ENCODE peak calls at places on chromosomes 12 and 14, in six cellular contexts. Z is H9, Q is mesenchymal stem cell, D is IMR-90, E is neuronal stem cell, F is H1. P is an unnamed sample.

GRCh38 chr12:117036547-117036946 is 62.7 kb downstream of the TESC start:
- DNase-seq in Z (no peak), D (no peak), E (no peak), F (no peak), Q (no peak), P (no peak)

GRCh38 chr12:57483466-57483865 is 3.8 kb upstream of the ARHGAP9 start:
- DNase-seq in F (no peak), D (peak), E (no peak), Q (peak), Z (no peak), P (peak)

GRCh38 chr12:127235771-127236170 is 1031.2 kb upstream of the TMEM132C start:
- DNase-seq in Z (no peak), D (no peak), Q (no peak), F (no peak), E (no peak), P (no peak)

GRCh38 chr12:117231750-117232149 is 41.5 kb upstream of the FBXO21 start:
- DNase-seq in D (no peak), E (no peak), F (no peak), Q (no peak), Z (no peak), P (peak)

GRCh38 chr14:67532998-67533753 is at the start of gene PLEKHH1:
- DNase-seq in Z (peak), Q (peak), F (peak), E (peak), D (peak), P (peak)

GRCh38 chr12:74021937-74022336 is 515.7 kb upstream of the ATXN7L3B start:
- DNase-seq in E (peak), D (no peak), F (peak), Z (peak), Q (peak), P (peak)

GRCh38 chr14:68794856-68795601 is 2.2 kb upstream of the ZFP36L1 start:
- DNase-seq in Z (no peak), Q (peak), E (no peak), F (no peak), D (peak), P (peak)

GRCh38 chr12:124956571-124956970 is 32.4 kb downstream of the DHX37 start:
- DNase-seq in Z (no peak), D (no peak), E (no peak), F (no peak), Q (no peak), P (no peak)

GRCh38 chr14:60760648-60761364 is 26.2 kb downstream of the MNAT1 start:
- DNase-seq in E (no peak), D (no peak), F (peak), Q (no peak), Z (peak), P (peak)

GRCh38 chr14:33914676-33915516 is 36.0 kb downstream of the EGLN3 start:
- DNase-seq in D (peak), Z (no peak), Q (peak), F (no peak), E (no peak), P (peak)

GRCh38 chr14:101054671-101055070 is 151.1 kb upstream of the RTL1 start:
- DNase-seq in Q (no peak), D (peak), Z (no peak), E (no peak), F (no peak), P (no peak)

GRCh38 chr12:127539499-127539898 is 727.5 kb upstream of the TMEM132C start:
- DNase-seq in D (no peak), Q (no peak), E (no peak), F (no peak), Z (peak), P (no peak)

GRCh38 chr12:13008741-13009380 is 8.8 kb upstream of the HEBP1 start:
- DNase-seq in Q (peak), D (peak), Z (no peak), F (no peak), E (no peak), P (no peak)

GRCh38 chr12:21774358-21775129 is at the start of gene KCNJ8:
- DNase-seq in F (peak), Q (peak), E (peak), Z (peak), D (peak), P (peak)

GRCh38 chr12:10497602-10498001 is 8.1 kb upstream of the EIF2S3B start:
- DNase-seq in Q (no peak), E (no peak), D (no peak), F (no peak), Z (no peak), P (no peak)

GRCh38 chr14:37145395-37145794 is 27.0 kb downstream of the SLC25A21 start:
- DNase-seq in E (no peak), F (no peak), D (peak), Q (no peak), Z (no peak), P (no peak)

GRCh38 chr12:12807970-12808702 is 5.0 kb upstream of the DDX47 start:
- DNase-seq in E (no peak), F (no peak), Q (peak), D (peak), Z (no peak), P (no peak)

GRCh38 chr12:132373967-132374820 is 44.8 kb upstream of the GALNT9 start:
- DNase-seq in Q (no peak), F (no peak), Z (no peak), D (no peak), E (peak), P (peak)

GRCh38 chr14:102969060-102969791 is 46.8 kb downstream of the AMN start:
- DNase-seq in D (no peak), Q (no peak), F (no peak), Z (no peak), E (no peak), P (no peak)

GRCh38 chr12:116352315-116352835 is 74.9 kb upstream of the MED13L start:
- DNase-seq in E (no peak), Z (no peak), Q (no peak), F (no peak), D (no peak), P (no peak)

GRCh38 chr14:68404652-68405183 is 388.1 kb downstream of the ZFP36L1 start:
- DNase-seq in D (peak), Z (no peak), Q (no peak), F (no peak), E (no peak), P (no peak)

GRCh38 chr14:94738786-94739185 is 31.1 kb downstream of the GSC start:
- DNase-seq in E (no peak), F (no peak), Z (no peak), D (no peak), Q (no peak), P (no peak)

GRCh38 chr14:55245657-55246268 is 25.5 kb upstream of the FBXO34 start:
- DNase-seq in F (no peak), Q (peak), E (no peak), D (peak), Z (no peak), P (peak)

GRCh38 chr14:104392001-104392395 is 187.6 kb upstream of the C14orf180 start:
- DNase-seq in D (no peak), Z (peak), E (no peak), Q (no peak), F (no peak), P (no peak)

DNA sequence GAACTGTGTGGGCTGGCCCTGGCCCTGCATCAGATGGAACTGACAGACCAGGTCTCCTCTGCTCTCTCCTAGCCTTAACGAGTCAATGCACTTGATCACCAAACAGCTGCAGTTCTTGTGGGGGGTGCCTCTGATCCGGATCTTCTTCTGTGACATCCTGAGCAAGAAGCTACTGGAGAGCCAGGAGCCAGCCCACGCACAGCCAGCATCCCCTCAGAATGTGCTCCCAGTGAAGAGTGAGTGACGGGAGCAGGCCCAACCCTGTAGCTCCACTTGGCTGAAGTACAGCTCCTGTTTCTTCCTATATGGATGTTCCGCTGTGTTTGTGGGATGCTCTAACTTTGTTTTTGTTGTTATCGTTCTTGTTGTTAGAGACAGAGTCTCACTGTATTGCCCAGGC is 23.9 kb downstream of the UBE3B start:
- DNase-seq in Q (no peak), E (no peak), F (no peak), Z (no peak), D (no peak), P (no peak)
- H2BK15ac ChIP-seq in Q (no peak), E (no peak), F (no peak), Z (no peak), D (no peak), P (no peak)

GRCh38 chr14:24885410-24885913 is 164.5 kb downstream of the STXBP6 start:
- DNase-seq in Z (no peak), Q (no peak), D (no peak), F (no peak), E (no peak), P (no peak)
- H3K27ac ChIP-seq in Z (no peak), Q (no peak), D (no peak), F (no peak), E (no peak), P (no peak)

GRCh38 chr14:72801381-72801812 is 92.5 kb downstream of the DPF3 start:
- DNase-seq in Z (no peak), Q (peak), D (peak), F (no peak), E (no peak), P (no peak)
- H3K23ac ChIP-seq in Z (no peak), Q (no peak), D (peak), F (no peak), E (no peak), P (no peak)

GRCh38 chr12:9380650-9381049 is 172.5 kb upstream of the PZP start:
- DNase-seq in Q (no peak), E (no peak), F (no peak), Z (no peak), D (no peak), P (no peak)

GRCh38 chr12:9387450-9387849 is 179.3 kb upstream of the PZP start:
- DNase-seq in Q (no peak), F (no peak), E (no peak), D (no peak), Z (no peak), P (no peak)

GRCh38 chr12:9379023-9379742 is 171.0 kb upstream of the PZP start:
- DNase-seq in E (no peak), D (no peak), F (no peak), Q (no peak), Z (no peak), P (no peak)

GRCh38 chr12:9381619-9382018 is 173.4 kb upstream of the PZP start:
- DNase-seq in Z (no peak), F (no peak), Q (no peak), E (no peak), D (no peak), P (no peak)

GRCh38 chr12:9383585-9383984 is 175.4 kb upstream of the PZP start:
- DNase-seq in F (no peak), Q (no peak), D (no peak), Z (no peak), E (no peak), P (no peak)
- H2BK15ac ChIP-seq in F (no peak), Q (no peak), D (no peak), Z (no peak), E (no peak), P (no peak)

GRCh38 chr14:90398841-90399540 is 2.2 kb downstream of the CALM1 start:
- DNase-seq in F (no peak), Z (no peak), Q (no peak), D (no peak), E (no peak), P (no peak)
- H3K27ac ChIP-seq in F (no peak), Z (no peak), Q (no peak), D (no peak), E (no peak), P (no peak)

GRCh38 chr12:5388581-5389535 is 43.0 kb upstream of the NTF3 start:
- DNase-seq in Q (no peak), E (no peak), Z (no peak), F (no peak), D (peak), P (no peak)
- H3K23ac ChIP-seq in Q (no peak), E (no peak), Z (no peak), F (no peak), D (no peak), P (no peak)

GRCh38 chr12:120252071-120252906 is 13.2 kb downstream of the PXN start:
- DNase-seq in Q (no peak), Z (no peak), E (no peak), F (no peak), D (no peak), P (no peak)
- H2BK15ac ChIP-seq in Q (no peak), Z (no peak), E (no peak), F (no peak), D (no peak), P (no peak)